ENCODE peak calls at places on chromosomes 12 and 14, in seven cellular contexts. A is ovary; Y is CD8-positive, alpha-beta memory T cell; U is psoas muscle; P is A549; L is mammary epithelial cell; H is A673. J is an unnamed sample.

GRCh38 chr12:26963413-26963812 is 25.1 kb downstream of the FGFR1OP2 start:
- DNase-seq in A (no peak), Y (no peak), U (no peak), P (no peak), L (no peak), H (no peak), J (no peak)

GRCh38 chr12:120225200-120225558 is 24.3 kb upstream of the RPLP0 start:
- DNase-seq in A (no peak), Y (no peak), U (no peak), P (no peak), L (no peak), H (peak), J (no peak)

GRCh38 chr14:101962503-101962874 is 1.9 kb upstream of the DYNC1H1 start:
- DNase-seq in A (no peak), Y (no peak), U (peak), P (peak), L (peak), H (peak), J (no peak)

GRCh38 chr14:102066041-102066451 is 20.8 kb downstream of the HSP90AA1 start:
- DNase-seq in A (no peak), Y (no peak), U (no peak), P (no peak), L (no peak), H (no peak), J (no peak)

GRCh38 chr12:40063424-40063823 is 42.5 kb downstream of the SLC2A13 start:
- DNase-seq in A (no peak), Y (no peak), U (no peak), P (no peak), L (peak), H (peak), J (no peak)

GRCh38 chr12:79151956-79152355 is 287.4 kb downstream of the SYT1 start:
- DNase-seq in A (no peak), Y (no peak), U (no peak), P (no peak), L (no peak), H (no peak), J (no peak)

GRCh38 chr14:30551460-30551859 is 7.5 kb upstream of the G2E3 start:
- DNase-seq in A (no peak), Y (no peak), U (no peak), P (no peak), L (no peak), H (no peak), J (no peak)

GRCh38 chr14:103909531-103910261 is 18.6 kb upstream of the TDRD9 start:
- DNase-seq in A (no peak), Y (no peak), U (no peak), P (no peak), L (no peak), H (no peak), J (no peak)

GRCh38 chr12:12872139-12872933 is 19.0 kb upstream of the GPRC5A start:
- DNase-seq in A (no peak), Y (no peak), U (no peak), P (peak), L (peak), H (peak), J (peak)

GRCh38 chr12:2011641-2012607 is 7.7 kb upstream of the DCP1B start:
- DNase-seq in A (no peak), Y (no peak), U (no peak), P (no peak), L (no peak), H (no peak), J (no peak)

GRCh38 chr12:116592116-116592637 is 33.0 kb downstream of the MAP1LC3B2 start:
- DNase-seq in A (peak), Y (no peak), U (peak), P (no peak), L (no peak), H (no peak), J (peak)

GRCh38 chr14:95155044-95155443 is 2.3 kb downstream of the DICER1 start:
- DNase-seq in A (no peak), Y (peak), U (no peak), P (no peak), L (no peak), H (no peak), J (no peak)

GRCh38 chr12:2944401-2945047 is 14.7 kb upstream of the TEAD4 start:
- DNase-seq in A (peak), Y (peak), U (peak), P (peak), L (peak), H (peak), J (peak)

GRCh38 chr14:104688755-104689619 is at the start of gene INF2:
- DNase-seq in A (peak), Y (no peak), U (peak), P (peak), L (peak), H (peak), J (no peak)

GRCh38 chr12:132384916-132385315 is 55.5 kb upstream of the GALNT9 start:
- DNase-seq in A (no peak), Y (no peak), U (no peak), P (no peak), L (no peak), H (no peak), J (no peak)

GRCh38 chr12:94725375-94726168 is 75.2 kb upstream of the TMCC3 start:
- DNase-seq in A (no peak), Y (no peak), U (no peak), P (peak), L (peak), H (peak), J (no peak)

GRCh38 chr12:11067514-11067913 is 5.4 kb upstream of the TAS2R46 start:
- DNase-seq in A (peak), Y (no peak), U (no peak), P (no peak), L (peak), H (peak), J (no peak)

GRCh38 chr14:95143813-95144620 is 13.3 kb downstream of the DICER1 start:
- DNase-seq in A (no peak), Y (no peak), U (no peak), P (no peak), L (no peak), H (no peak), J (no peak)

GRCh38 chr14:73249108-73249507 is 11.8 kb downstream of the PAPLN start:
- DNase-seq in A (no peak), Y (no peak), U (no peak), P (no peak), L (no peak), H (no peak), J (no peak)

GRCh38 chr14:59454131-59454530 is 11.0 kb downstream of the GPR135 start:
- DNase-seq in A (no peak), Y (no peak), U (no peak), P (no peak), L (peak), H (no peak), J (no peak)

GRCh38 chr14:56996721-56997399 is 186.6 kb upstream of the OTX2 start:
- DNase-seq in A (no peak), Y (no peak), U (no peak), P (no peak), L (no peak), H (no peak), J (no peak)

GRCh38 chr14:50778757-50779483 is 52.0 kb downstream of the NIN start:
- DNase-seq in A (no peak), Y (no peak), U (no peak), P (no peak), L (peak), H (no peak), J (no peak)

GRCh38 chr14:37665479-37665878 is 70.0 kb downstream of the TTC6 start:
- DNase-seq in A (no peak), Y (no peak), U (no peak), P (no peak), L (no peak), H (no peak), J (no peak)

GRCh38 chr12:14910090-14910915 is 24.6 kb upstream of the MGP start:
- DNase-seq in A (no peak), Y (no peak), U (no peak), P (no peak), L (peak), H (no peak), J (no peak)

GRCh38 chr12:88982694-88983093 is 369.6 kb downstream of the DUSP6 start:
- DNase-seq in A (no peak), Y (no peak), U (no peak), P (no peak), L (no peak), H (no peak), J (no peak)

GRCh38 chr14:99136401-99136800 is 135.6 kb downstream of the BCL11B start:
- DNase-seq in A (no peak), Y (no peak), U (no peak), P (no peak), L (no peak), H (no peak), J (no peak)

GRCh38 chr14:61139006-61139599 is 142.0 kb downstream of the TMEM30B start:
- DNase-seq in A (no peak), Y (no peak), U (no peak), P (no peak), L (no peak), H (no peak), J (no peak)

GRCh38 chr12:109277899-109278762 is 31.0 kb downstream of the FOXN4 start:
- DNase-seq in A (peak), Y (no peak), U (peak), P (peak), L (peak), H (no peak), J (no peak)

GRCh38 chr12:56684745-56685369 is 3.2 kb downstream of the PTGES3 start:
- DNase-seq in A (no peak), Y (no peak), U (no peak), P (no peak), L (no peak), H (peak), J (peak)

GRCh38 chr14:62428429-62429203 is 616.6 kb downstream of the KCNH5 start:
- DNase-seq in A (no peak), Y (no peak), U (no peak), P (no peak), L (peak), H (peak), J (no peak)

GRCh38 chr14:100692256-100692655 is 34.4 kb upstream of the DLK1 start:
- DNase-seq in A (no peak), Y (no peak), U (no peak), P (no peak), L (no peak), H (no peak), J (no peak)

GRCh38 chr12:113684053-113684907 is 212.6 kb upstream of the LHX5 start:
- DNase-seq in A (no peak), Y (no peak), U (no peak), P (no peak), L (no peak), H (no peak), J (no peak)

GRCh38 chr12:76643438-76643837 is 83.9 kb upstream of the OSBPL8 start:
- DNase-seq in A (no peak), Y (no peak), U (no peak), P (no peak), L (no peak), H (no peak), J (no peak)

GRCh38 chr14:79011091-79011919 is 841.1 kb downstream of the NRXN3 start:
- DNase-seq in A (no peak), Y (no peak), U (no peak), P (peak), L (peak), H (peak), J (no peak)

DNA sequence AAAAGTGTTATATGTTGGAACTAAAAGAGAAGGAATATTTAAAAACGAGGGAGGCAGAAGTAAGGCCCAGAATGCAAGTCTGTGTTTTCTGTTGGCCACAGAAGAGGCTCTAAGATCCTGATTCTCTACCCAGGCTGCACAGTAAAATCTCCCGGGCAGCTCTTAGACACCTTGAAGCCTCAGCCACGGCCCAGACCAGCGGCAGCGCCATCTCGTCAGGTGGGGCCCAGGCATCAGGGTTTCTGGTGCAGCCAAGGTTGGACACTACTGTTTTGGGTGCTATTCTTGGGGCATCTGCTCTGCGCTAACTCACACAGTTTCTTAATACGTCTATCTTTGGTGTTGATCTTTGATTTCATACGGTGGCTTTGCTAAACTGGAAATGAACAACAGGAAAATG is 16.8 kb downstream of the FAM181A start:
- DNase-seq in A (no peak), Y (no peak), U (no peak), P (no peak), L (no peak), H (no peak), J (no peak)
- H3K27ac ChIP-seq in A (no peak), Y (no peak), U (peak), P (no peak), L (no peak), H (no peak), J (no peak)

GRCh38 chr14:23478109-23478698 is 8.7 kb downstream of the NGDN start:
- DNase-seq in A (peak), Y (peak), U (peak), P (peak), L (peak), H (peak), J (no peak)
- H3K27ac ChIP-seq in A (no peak), Y (no peak), U (no peak), P (no peak), L (no peak), H (peak), J (no peak)

GRCh38 chr14:89422181-89422951 is 5.3 kb upstream of the FOXN3 start:
- DNase-seq in A (no peak), Y (no peak), U (no peak), P (no peak), L (no peak), H (no peak), J (no peak)
- H3K27ac ChIP-seq in A (no peak), Y (no peak), U (peak), P (no peak), L (no peak), H (no peak), J (peak)

GRCh38 chr12:54431911-54432814 is 13.1 kb upstream of the ITGA5 start:
- DNase-seq in A (peak), Y (no peak), U (peak), P (no peak), L (peak), H (peak), J (peak)
- H3K27ac ChIP-seq in A (no peak), Y (peak), U (peak), P (no peak), L (peak), H (peak), J (peak)

DNA sequence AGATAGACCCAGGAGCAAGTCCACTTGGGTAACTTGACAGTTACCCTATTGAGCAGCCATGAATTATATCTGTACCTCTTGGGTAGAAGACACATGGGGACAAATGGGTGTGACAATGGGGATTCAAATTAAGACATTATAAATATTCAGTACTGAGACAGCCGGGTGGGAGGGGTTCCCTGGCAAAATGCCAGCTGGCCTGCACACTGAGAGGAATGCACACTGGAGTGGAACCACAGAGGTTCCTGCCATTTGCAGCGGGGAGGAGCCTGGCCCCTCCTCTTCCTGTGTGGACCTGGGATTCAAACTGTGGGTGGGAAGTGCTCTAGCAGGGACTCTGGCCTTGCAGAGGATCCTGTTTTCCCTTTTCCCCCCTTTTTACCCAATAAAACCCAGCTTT is 118.7 kb upstream of the CDKN3 start:
- DNase-seq in A (no peak), Y (no peak), U (no peak), P (no peak), L (no peak), H (peak), J (no peak)
- H3K27ac ChIP-seq in A (no peak), Y (no peak), U (no peak), P (no peak), L (no peak), H (no peak), J (no peak)

GRCh38 chr14:89419973-89420482 is 3.0 kb upstream of the FOXN3 start:
- DNase-seq in A (no peak), Y (no peak), U (no peak), P (no peak), L (no peak), H (no peak), J (no peak)
- H3K27ac ChIP-seq in A (no peak), Y (no peak), U (no peak), P (no peak), L (no peak), H (no peak), J (peak)

DNA sequence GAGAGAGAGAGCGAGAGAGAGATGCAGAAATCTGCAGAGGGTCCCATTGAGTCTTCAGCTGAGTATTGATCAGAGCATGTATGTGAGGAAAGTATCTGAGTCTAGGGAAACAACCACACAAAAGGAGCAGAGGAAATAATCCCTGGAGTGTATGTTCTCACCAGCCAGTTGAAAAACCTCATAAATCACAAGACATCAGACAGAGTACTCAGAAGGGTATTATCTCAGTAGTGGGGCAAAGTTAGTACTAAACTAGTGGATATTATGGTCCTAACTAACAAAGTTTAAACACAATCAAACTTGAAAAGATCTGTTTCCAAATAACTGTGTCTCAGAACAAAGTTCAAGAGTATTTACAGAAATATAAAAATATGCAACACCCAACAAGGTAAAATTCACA is 36.5 kb upstream of the CTDSP2 start:
- DNase-seq in A (no peak), Y (no peak), U (no peak), P (no peak), L (no peak), H (no peak), J (no peak)
- H3K27ac ChIP-seq in A (no peak), Y (no peak), U (no peak), P (no peak), L (no peak), H (no peak), J (no peak)